ENCODE peak calls at places on chromosomes 16 and 17, in five cellular contexts. J is IMR-90, G is GOT3, T is Calu3, H is ACHN. F is an unnamed sample.

GRCh38 chr16:78844028-78844427 is 744.6 kb downstream of the WWOX start:
- DNase-seq in J (no peak), G (no peak), T (no peak), H (no peak), F (no peak)

GRCh38 chr16:83137894-83138293 is 511.1 kb downstream of the CDH13 start:
- DNase-seq in J (no peak), G (no peak), T (no peak), H (no peak), F (no peak)

GRCh38 chr16:63581560-63581959 is 1540.3 kb downstream of the CDH11 start:
- DNase-seq in J (no peak), G (no peak), T (no peak), H (no peak), F (no peak)

GRCh38 chr17:59746849-59747445 is 39.5 kb downstream of the VMP1 start:
- DNase-seq in J (peak; percentile 71), G (no peak), T (no peak), H (peak; percentile 71), F (peak; percentile 36)

GRCh38 chr16:66798162-66798561 is 3.2 kb downstream of the TERB1 start:
- DNase-seq in J (peak; percentile 55), G (no peak), T (no peak), H (no peak), F (no peak)

GRCh38 chr17:19341211-19341631 is 21.3 kb downstream of the B9D1 start:
- DNase-seq in J (no peak), G (no peak), T (no peak), H (no peak), F (no peak)

GRCh38 chr17:78342438-78343098 is 17.3 kb downstream of the SOCS3 start:
- DNase-seq in J (peak; percentile 88), G (peak; percentile 72), T (peak; percentile 55), H (peak; percentile 94), F (peak; percentile 52)

GRCh38 chr16:48153689-48154265 is 2.0 kb downstream of the ABCC12 start:
- DNase-seq in J (no peak), G (no peak), T (no peak), H (no peak), F (no peak)

GRCh38 chr16:54345231-54345630 is 58.6 kb upstream of the IRX3 start:
- DNase-seq in J (no peak), G (no peak), T (no peak), H (no peak), F (no peak)

GRCh38 chr17:68843522-68843921 is 111.7 kb downstream of the ABCA8 start:
- DNase-seq in J (no peak), G (no peak), T (no peak), H (no peak), F (no peak)

GRCh38 chr17:73691321-73691766 is 47.1 kb upstream of the SDK2 start:
- DNase-seq in J (no peak), G (no peak), T (no peak), H (no peak), F (no peak)

GRCh38 chr17:75645889-75646625 is 12.8 kb downstream of the SMIM5 start:
- DNase-seq in J (no peak), G (no peak), T (peak; percentile 96), H (peak; percentile 98), F (no peak)

GRCh38 chr16:11203111-11203623 is 52.8 kb downstream of the SOCS1 start:
- DNase-seq in J (no peak), G (no peak), T (no peak), H (peak; percentile 18), F (no peak)